ENCODE peak calls at places on chromosomes 3 and 15, in seven cellular contexts. Q is activated T-cell treated with anti-CD3 and anti-CD28 coated beads, Interleukin-2, amount 50 U/mL, for 72 hours; H is A673; G is brain microvascular endothelial cell; Y is stomach; R is activated naive CD8-positive, alpha-beta T cell treated with anti-CD3 and anti-CD28 coated beads for 36 hours; K is cardiac fibroblast. E is an unnamed sample.

GRCh38 chr15:51108933-51109550 is 14.3 kb upstream of the TNFAIP8L3 start:
- DNase-seq in K (peak), Y (no peak), G (peak), Q (no peak), R (no peak), H (no peak), E (peak)

GRCh38 chr3:14480207-14481017 is 59.7 kb downstream of the GRIP2 start:
- DNase-seq in G (peak), Y (no peak), K (peak), R (no peak), H (no peak), Q (no peak), E (no peak)

GRCh38 chr3:170467560-170467959 is 48.9 kb downstream of the CLDN11 start:
- DNase-seq in Q (no peak), K (no peak), Y (no peak), G (no peak), H (no peak), R (no peak), E (no peak)

GRCh38 chr3:53195602-53196574 is 34.9 kb downstream of the PRKCD start:
- DNase-seq in R (peak), Y (peak), H (peak), K (peak), G (no peak), Q (peak), E (peak)

GRCh38 chr3:149273096-149273751 is 51.6 kb upstream of the CP start:
- DNase-seq in H (peak), G (peak), Y (peak), Q (peak), K (peak), R (no peak), E (peak)

GRCh38 chr3:73950781-73951180 is 326.0 kb upstream of the PDZRN3 start:
- DNase-seq in Q (no peak), Y (no peak), K (no peak), H (no peak), G (no peak), R (no peak), E (no peak)

GRCh38 chr3:103927896-103928295 is 1438.8 kb upstream of the ALCAM start:
- DNase-seq in K (no peak), R (no peak), H (no peak), Y (no peak), G (no peak), Q (no peak), E (no peak)

GRCh38 chr3:56878046-56878445 is 76.3 kb upstream of the ARHGEF3 start:
- DNase-seq in K (peak), R (peak), Y (no peak), Q (peak), H (peak), G (peak), E (no peak)

GRCh38 chr3:55402886-55403605 is 84.1 kb downstream of the WNT5A start:
- DNase-seq in H (no peak), G (no peak), K (no peak), Q (no peak), Y (no peak), R (no peak), E (no peak)

GRCh38 chr3:180416111-180416541 is 185.8 kb upstream of the TTC14 start:
- DNase-seq in R (no peak), H (no peak), Q (no peak), Y (no peak), K (no peak), G (no peak), E (no peak)

GRCh38 chr3:164199982-164200823 is 878.1 kb downstream of the SI start:
- DNase-seq in K (no peak), G (no peak), H (peak), Y (no peak), R (no peak), Q (no peak), E (no peak)

GRCh38 chr3:4850928-4851265 is 128.3 kb upstream of the BHLHE40 start:
- DNase-seq in Q (peak), H (no peak), G (no peak), Y (no peak), K (no peak), R (no peak), E (no peak)

GRCh38 chr15:31062310-31062964 is 39.1 kb downstream of the TRPM1 start:
- DNase-seq in H (peak), G (no peak), R (no peak), Q (no peak), K (no peak), Y (no peak), E (no peak)

E was measured in MG63.